ENCODE peak calls at places on chromosomes 16 and 17, in seven cellular contexts. One of them, this sample, is unnamed.

GRCh38 chr16:46929378-46930332 is 43.8 kb downstream of the DNAJA2 start:
- DNase-seq in hypothalamus: peak
- DNase-seq in GM23338: peak
- DNase-seq in SW 1271: no peak
- DNase-seq in activated CD4-positive, alpha-beta T cell treated with anti-CD3 and anti-CD28 coated beads, Interleukin-2, amount 50 U/mL, for 4 hours: peak
- DNase-seq in effector CD4-positive, alpha-beta T cell: peak
- DNase-seq in dorsolateral prefrontal cortex: peak
- DNase-seq in this sample: peak

GRCh38 chr17:70775667-70776066 is 606.3 kb downstream of the KCNJ2 start:
- DNase-seq in dorsolateral prefrontal cortex: no peak
- DNase-seq in hypothalamus: no peak
- DNase-seq in GM23338: no peak
- DNase-seq in activated CD4-positive, alpha-beta T cell treated with anti-CD3 and anti-CD28 coated beads, Interleukin-2, amount 50 U/mL, for 4 hours: no peak
- DNase-seq in effector CD4-positive, alpha-beta T cell: no peak
- DNase-seq in SW 1271: no peak
- DNase-seq in this sample: no peak

GRCh38 chr17:3796822-3797170 is 4.2 kb downstream of the ITGAE start:
- DNase-seq in dorsolateral prefrontal cortex: no peak
- DNase-seq in effector CD4-positive, alpha-beta T cell: no peak
- DNase-seq in hypothalamus: no peak
- DNase-seq in SW 1271: no peak
- DNase-seq in activated CD4-positive, alpha-beta T cell treated with anti-CD3 and anti-CD28 coated beads, Interleukin-2, amount 50 U/mL, for 4 hours: peak
- DNase-seq in GM23338: no peak
- DNase-seq in this sample: no peak

GRCh38 chr17:1755252-1755992 is 6.4 kb upstream of the SERPINF1 start:
- DNase-seq in SW 1271: no peak
- DNase-seq in GM23338: no peak
- DNase-seq in dorsolateral prefrontal cortex: no peak
- DNase-seq in activated CD4-positive, alpha-beta T cell treated with anti-CD3 and anti-CD28 coated beads, Interleukin-2, amount 50 U/mL, for 4 hours: no peak
- DNase-seq in effector CD4-positive, alpha-beta T cell: no peak
- DNase-seq in hypothalamus: no peak
- DNase-seq in this sample: no peak

GRCh38 chr17:37605813-37606505 is 3.3 kb downstream of the SYNRG start:
- DNase-seq in effector CD4-positive, alpha-beta T cell: peak
- DNase-seq in activated CD4-positive, alpha-beta T cell treated with anti-CD3 and anti-CD28 coated beads, Interleukin-2, amount 50 U/mL, for 4 hours: peak
- DNase-seq in GM23338: no peak
- DNase-seq in hypothalamus: no peak
- DNase-seq in SW 1271: no peak
- DNase-seq in dorsolateral prefrontal cortex: no peak
- DNase-seq in this sample: no peak

GRCh38 chr17:55830699-55831098 is 79.8 kb downstream of the PCTP start:
- DNase-seq in dorsolateral prefrontal cortex: no peak
- DNase-seq in SW 1271: no peak
- DNase-seq in activated CD4-positive, alpha-beta T cell treated with anti-CD3 and anti-CD28 coated beads, Interleukin-2, amount 50 U/mL, for 4 hours: no peak
- DNase-seq in effector CD4-positive, alpha-beta T cell: no peak
- DNase-seq in GM23338: no peak
- DNase-seq in hypothalamus: no peak
- DNase-seq in this sample: peak

GRCh38 chr17:39623356-39623950 is 3.3 kb upstream of the PPP1R1B start:
- DNase-seq in activated CD4-positive, alpha-beta T cell treated with anti-CD3 and anti-CD28 coated beads, Interleukin-2, amount 50 U/mL, for 4 hours: peak
- DNase-seq in hypothalamus: peak
- DNase-seq in dorsolateral prefrontal cortex: peak
- DNase-seq in effector CD4-positive, alpha-beta T cell: peak
- DNase-seq in SW 1271: peak
- DNase-seq in GM23338: peak
- DNase-seq in this sample: peak

GRCh38 chr17:49748791-49749190 is 15.1 kb downstream of the FAM117A start:
- DNase-seq in activated CD4-positive, alpha-beta T cell treated with anti-CD3 and anti-CD28 coated beads, Interleukin-2, amount 50 U/mL, for 4 hours: peak
- DNase-seq in effector CD4-positive, alpha-beta T cell: peak
- DNase-seq in dorsolateral prefrontal cortex: no peak
- DNase-seq in hypothalamus: no peak
- DNase-seq in SW 1271: no peak
- DNase-seq in GM23338: no peak
- DNase-seq in this sample: peak

GRCh38 chr16:87295259-87295658 is 21.9 kb downstream of the C16orf95 start:
- DNase-seq in dorsolateral prefrontal cortex: no peak
- DNase-seq in effector CD4-positive, alpha-beta T cell: no peak
- DNase-seq in SW 1271: peak
- DNase-seq in GM23338: peak
- DNase-seq in hypothalamus: no peak
- DNase-seq in activated CD4-positive, alpha-beta T cell treated with anti-CD3 and anti-CD28 coated beads, Interleukin-2, amount 50 U/mL, for 4 hours: no peak
- DNase-seq in this sample: peak

GRCh38 chr17:20236586-20237227 is 227.5 kb downstream of the SPECC1 start:
- DNase-seq in hypothalamus: no peak
- DNase-seq in dorsolateral prefrontal cortex: no peak
- DNase-seq in SW 1271: no peak
- DNase-seq in effector CD4-positive, alpha-beta T cell: no peak
- DNase-seq in GM23338: no peak
- DNase-seq in activated CD4-positive, alpha-beta T cell treated with anti-CD3 and anti-CD28 coated beads, Interleukin-2, amount 50 U/mL, for 4 hours: no peak
- DNase-seq in this sample: no peak

GRCh38 chr16:4660454-4661007 is 32.8 kb upstream of the NUDT16L1 start:
- DNase-seq in dorsolateral prefrontal cortex: peak
- DNase-seq in GM23338: no peak
- DNase-seq in activated CD4-positive, alpha-beta T cell treated with anti-CD3 and anti-CD28 coated beads, Interleukin-2, amount 50 U/mL, for 4 hours: peak
- DNase-seq in SW 1271: no peak
- DNase-seq in hypothalamus: peak
- DNase-seq in effector CD4-positive, alpha-beta T cell: peak
- DNase-seq in this sample: peak

GRCh38 chr16:8996891-8997290 is 33.2 kb upstream of the USP7 start:
- DNase-seq in effector CD4-positive, alpha-beta T cell: no peak
- DNase-seq in SW 1271: no peak
- DNase-seq in dorsolateral prefrontal cortex: no peak
- DNase-seq in GM23338: peak
- DNase-seq in hypothalamus: no peak
- DNase-seq in activated CD4-positive, alpha-beta T cell treated with anti-CD3 and anti-CD28 coated beads, Interleukin-2, amount 50 U/mL, for 4 hours: no peak
- DNase-seq in this sample: no peak

GRCh38 chr16:48547530-48547929 is 62.5 kb downstream of the N4BP1 start:
- DNase-seq in GM23338: no peak
- DNase-seq in activated CD4-positive, alpha-beta T cell treated with anti-CD3 and anti-CD28 coated beads, Interleukin-2, amount 50 U/mL, for 4 hours: no peak
- DNase-seq in dorsolateral prefrontal cortex: no peak
- DNase-seq in hypothalamus: no peak
- DNase-seq in effector CD4-positive, alpha-beta T cell: no peak
- DNase-seq in SW 1271: no peak
- DNase-seq in this sample: no peak

GRCh38 chr17:48011405-48012150 is 26.0 kb downstream of the COPZ2 start:
- DNase-seq in activated CD4-positive, alpha-beta T cell treated with anti-CD3 and anti-CD28 coated beads, Interleukin-2, amount 50 U/mL, for 4 hours: peak
- DNase-seq in dorsolateral prefrontal cortex: no peak
- DNase-seq in effector CD4-positive, alpha-beta T cell: peak
- DNase-seq in hypothalamus: no peak
- DNase-seq in SW 1271: no peak
- DNase-seq in GM23338: peak
- DNase-seq in this sample: peak

GRCh38 chr16:58027341-58028167 is 2.0 kb downstream of the MMP15 start:
- DNase-seq in activated CD4-positive, alpha-beta T cell treated with anti-CD3 and anti-CD28 coated beads, Interleukin-2, amount 50 U/mL, for 4 hours: no peak
- DNase-seq in SW 1271: no peak
- DNase-seq in hypothalamus: no peak
- DNase-seq in GM23338: peak
- DNase-seq in dorsolateral prefrontal cortex: no peak
- DNase-seq in effector CD4-positive, alpha-beta T cell: no peak
- DNase-seq in this sample: peak

This sample was measured in left kidney.